ENCODE peak calls at places on chromosomes 3 and 15, in five cellular contexts. One of them, this sample, is unnamed.

GRCh38 chr3:52456800-52457183 is 1.4 kb downstream of the NISCH start:
- DNase-seq in A549: no peak
- DNase-seq in GM12878: no peak
- DNase-seq in SK-N-SH: no peak
- DNase-seq in IMR-90: no peak
- DNase-seq in this sample: no peak

GRCh38 chr3:47512416-47513124 is 942 bp downstream of the ELP6 start:
- DNase-seq in GM12878: no peak
- DNase-seq in IMR-90: no peak
- DNase-seq in A549: no peak
- DNase-seq in SK-N-SH: peak
- DNase-seq in this sample: peak

GRCh38 chr3:11498646-11499045 is 145.1 kb downstream of the VGLL4 start:
- DNase-seq in SK-N-SH: no peak
- DNase-seq in A549: no peak
- DNase-seq in IMR-90: peak
- DNase-seq in GM12878: no peak
- DNase-seq in this sample: no peak

GRCh38 chr15:59222106-59222505 is 15.5 kb downstream of the LDHAL6B start:
- DNase-seq in A549: no peak
- DNase-seq in GM12878: no peak
- DNase-seq in SK-N-SH: no peak
- DNase-seq in IMR-90: peak
- DNase-seq in this sample: no peak

GRCh38 chr15:38555686-38556334 is 8.8 kb downstream of the RASGRP1 start:
- DNase-seq in IMR-90: peak
- DNase-seq in GM12878: no peak
- DNase-seq in A549: no peak
- DNase-seq in SK-N-SH: no peak
- DNase-seq in this sample: no peak

GRCh38 chr3:162141232-162141631 is 644.6 kb downstream of the OTOL1 start:
- DNase-seq in A549: no peak
- DNase-seq in IMR-90: peak
- DNase-seq in GM12878: no peak
- DNase-seq in SK-N-SH: no peak
- DNase-seq in this sample: no peak

GRCh38 chr15:99708563-99708962 is 24.7 kb downstream of the LYSMD4 start:
- DNase-seq in A549: peak
- DNase-seq in IMR-90: peak
- DNase-seq in SK-N-SH: no peak
- DNase-seq in GM12878: no peak
- DNase-seq in this sample: no peak

GRCh38 chr3:185715091-185715490 is 109.8 kb downstream of the IGF2BP2 start:
- DNase-seq in GM12878: no peak
- DNase-seq in IMR-90: peak
- DNase-seq in A549: no peak
- DNase-seq in SK-N-SH: no peak
- DNase-seq in this sample: no peak

GRCh38 chr3:9949115-9949514 is 3.1 kb downstream of the PRRT3 start:
- DNase-seq in A549: no peak
- DNase-seq in SK-N-SH: no peak
- DNase-seq in IMR-90: no peak
- DNase-seq in GM12878: no peak
- DNase-seq in this sample: no peak

GRCh38 chr3:141942006-141942405 is 65.6 kb downstream of the ATP1B3 start:
- DNase-seq in IMR-90: no peak
- DNase-seq in SK-N-SH: no peak
- DNase-seq in A549: no peak
- DNase-seq in GM12878: no peak
- DNase-seq in this sample: peak

GRCh38 chr3:8113649-8114048 is 388.0 kb upstream of the LMCD1 start:
- DNase-seq in IMR-90: no peak
- DNase-seq in SK-N-SH: no peak
- DNase-seq in A549: no peak
- DNase-seq in GM12878: no peak
- DNase-seq in this sample: no peak

GRCh38 chr3:11638669-11639402 is 4.9 kb downstream of the VGLL4 start:
- DNase-seq in SK-N-SH: peak
- DNase-seq in A549: no peak
- DNase-seq in IMR-90: no peak
- DNase-seq in GM12878: no peak
- DNase-seq in this sample: no peak

GRCh38 chr3:120344349-120344748 is 4.8 kb downstream of the LRRC58 start:
- DNase-seq in GM12878: no peak
- DNase-seq in SK-N-SH: no peak
- DNase-seq in IMR-90: peak
- DNase-seq in A549: no peak
- DNase-seq in this sample: no peak

GRCh38 chr3:60025071-60026055 is 975.5 kb upstream of the CFAP20DC start:
- DNase-seq in GM12878: no peak
- DNase-seq in A549: no peak
- DNase-seq in IMR-90: no peak
- DNase-seq in SK-N-SH: no peak
- DNase-seq in this sample: no peak

GRCh38 chr3:69165744-69166143 is 43.3 kb upstream of the LMOD3 start:
- DNase-seq in GM12878: no peak
- DNase-seq in IMR-90: no peak
- DNase-seq in SK-N-SH: no peak
- DNase-seq in A549: no peak
- DNase-seq in this sample: no peak

GRCh38 chr3:134364936-134365765 is 9.1 kb downstream of the AMOTL2 start:
- DNase-seq in GM12878: no peak
- DNase-seq in A549: no peak
- DNase-seq in SK-N-SH: no peak
- DNase-seq in IMR-90: no peak
- DNase-seq in this sample: no peak

GRCh38 chr3:46542344-46542743 is 23.8 kb downstream of the LRRC2 start:
- DNase-seq in IMR-90: peak
- DNase-seq in GM12878: no peak
- DNase-seq in SK-N-SH: no peak
- DNase-seq in A549: no peak
- DNase-seq in this sample: no peak

GRCh38 chr3:198071602-198072285 is 111.7 kb downstream of the LMLN start:
- DNase-seq in GM12878: peak
- DNase-seq in A549: peak
- DNase-seq in IMR-90: peak
- DNase-seq in SK-N-SH: no peak
- DNase-seq in this sample: peak

GRCh38 chr3:185225523-185225922 is 28.3 kb downstream of the EHHADH start:
- DNase-seq in A549: no peak
- DNase-seq in SK-N-SH: no peak
- DNase-seq in IMR-90: peak
- DNase-seq in GM12878: no peak
- DNase-seq in this sample: no peak

GRCh38 chr3:40043444-40043755 is 234.0 kb downstream of the MYRIP start:
- DNase-seq in A549: no peak
- DNase-seq in GM12878: no peak
- DNase-seq in IMR-90: no peak
- DNase-seq in SK-N-SH: peak
- DNase-seq in this sample: no peak

GRCh38 chr3:53161820-53162671 is 1.0 kb downstream of the PRKCD start:
- DNase-seq in IMR-90: peak
- DNase-seq in SK-N-SH: peak
- DNase-seq in GM12878: no peak
- DNase-seq in A549: peak
- DNase-seq in this sample: peak

GRCh38 chr15:101148166-101148880 is 103.5 kb downstream of the CHSY1 start:
- DNase-seq in IMR-90: no peak
- DNase-seq in SK-N-SH: no peak
- DNase-seq in GM12878: no peak
- DNase-seq in A549: no peak
- DNase-seq in this sample: no peak

GRCh38 chr15:98774756-98775497 is 126.6 kb downstream of the IGF1R start:
- DNase-seq in GM12878: no peak
- DNase-seq in SK-N-SH: no peak
- DNase-seq in IMR-90: peak
- DNase-seq in A549: no peak
- DNase-seq in this sample: no peak

GRCh38 chr3:152595975-152596832 is 238.7 kb upstream of the P2RY1 start:
- DNase-seq in GM12878: peak
- DNase-seq in A549: no peak
- DNase-seq in SK-N-SH: no peak
- DNase-seq in IMR-90: peak
- DNase-seq in this sample: peak

GRCh38 chr3:11228041-11228440 is 44.2 kb upstream of the ATG7 start:
- DNase-seq in A549: no peak
- DNase-seq in IMR-90: no peak
- DNase-seq in GM12878: no peak
- DNase-seq in SK-N-SH: no peak
- DNase-seq in this sample: no peak

GRCh38 chr3:48232734-48233133 is 8.2 kb upstream of the ZNF589 start:
- DNase-seq in A549: peak
- DNase-seq in SK-N-SH: peak
- DNase-seq in IMR-90: peak
- DNase-seq in GM12878: peak
- DNase-seq in this sample: peak

GRCh38 chr3:194285024-194285858 is 65.9 kb downstream of the CPN2 start:
- DNase-seq in SK-N-SH: no peak
- DNase-seq in GM12878: no peak
- DNase-seq in A549: no peak
- DNase-seq in IMR-90: peak
- DNase-seq in this sample: no peak

GRCh38 chr3:188993140-188993539 is 178.6 kb upstream of the TPRG1 start:
- DNase-seq in IMR-90: no peak
- DNase-seq in A549: no peak
- DNase-seq in SK-N-SH: no peak
- DNase-seq in GM12878: no peak
- DNase-seq in this sample: no peak

GRCh38 chr3:51311055-51311454 is 74.0 kb upstream of the MANF start:
- DNase-seq in SK-N-SH: peak
- DNase-seq in A549: peak
- DNase-seq in IMR-90: peak
- DNase-seq in GM12878: no peak
- DNase-seq in this sample: peak

DNA sequence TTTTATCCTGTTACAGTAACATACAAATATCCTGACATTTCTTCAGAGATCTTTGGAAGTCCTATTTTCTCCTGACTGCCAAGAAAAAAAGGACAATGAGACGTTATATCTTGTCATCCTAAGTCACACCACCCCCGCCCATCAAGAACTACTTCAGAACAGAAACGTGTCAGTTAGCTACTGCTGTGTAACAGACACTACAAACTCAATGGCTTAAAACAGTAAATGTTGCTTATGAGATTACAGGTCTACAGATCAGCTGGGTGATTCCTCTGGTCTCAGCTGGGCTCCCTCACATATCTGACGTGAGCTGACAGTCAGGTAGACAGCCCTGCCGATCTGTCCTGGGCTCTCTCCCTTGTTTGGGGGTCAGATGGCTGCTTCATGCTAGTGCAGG is 20.5 kb upstream of the CCDC174 start:
- DNase-seq in IMR-90: no peak
- DNase-seq in A549: no peak
- DNase-seq in SK-N-SH: no peak
- DNase-seq in GM12878: no peak
- DNase-seq in this sample: no peak
- TF ChIP-seq RCOR1 in IMR-90: no peak
- TF ChIP-seq RCOR1 in A549: no peak
- TF ChIP-seq RCOR1 in SK-N-SH: no peak
- TF ChIP-seq RCOR1 in GM12878: no peak
- TF ChIP-seq RCOR1 in this sample: no peak

GRCh38 chr3:20974389-20974788 is 776.6 kb downstream of the ZNF385D start:
- DNase-seq in IMR-90: no peak
- DNase-seq in GM12878: no peak
- DNase-seq in SK-N-SH: peak
- DNase-seq in A549: no peak
- DNase-seq in this sample: no peak

GRCh38 chr3:20975221-20975620 is 775.8 kb downstream of the ZNF385D start:
- DNase-seq in A549: no peak
- DNase-seq in IMR-90: no peak
- DNase-seq in GM12878: no peak
- DNase-seq in SK-N-SH: no peak
- DNase-seq in this sample: no peak
- TF ChIP-seq RCOR1 in A549: no peak
- TF ChIP-seq RCOR1 in IMR-90: no peak
- TF ChIP-seq RCOR1 in GM12878: no peak
- TF ChIP-seq RCOR1 in SK-N-SH: no peak
- TF ChIP-seq RCOR1 in this sample: no peak

GRCh38 chr3:107407355-107407754 is 30.1 kb downstream of the CCDC54 start:
- DNase-seq in A549: no peak
- DNase-seq in SK-N-SH: no peak
- DNase-seq in GM12878: no peak
- DNase-seq in IMR-90: no peak
- DNase-seq in this sample: no peak

GRCh38 chr3:107409365-107409764 is 32.1 kb downstream of the CCDC54 start:
- DNase-seq in IMR-90: no peak
- DNase-seq in A549: no peak
- DNase-seq in GM12878: no peak
- DNase-seq in SK-N-SH: no peak
- DNase-seq in this sample: no peak

GRCh38 chr3:107411779-107412178 is 34.5 kb downstream of the CCDC54 start:
- DNase-seq in GM12878: no peak
- DNase-seq in A549: no peak
- DNase-seq in SK-N-SH: no peak
- DNase-seq in IMR-90: no peak
- DNase-seq in this sample: no peak

GRCh38 chr3:107410606-107411005 is 33.4 kb downstream of the CCDC54 start:
- DNase-seq in IMR-90: no peak
- DNase-seq in GM12878: no peak
- DNase-seq in A549: no peak
- DNase-seq in SK-N-SH: no peak
- DNase-seq in this sample: no peak

DNA sequence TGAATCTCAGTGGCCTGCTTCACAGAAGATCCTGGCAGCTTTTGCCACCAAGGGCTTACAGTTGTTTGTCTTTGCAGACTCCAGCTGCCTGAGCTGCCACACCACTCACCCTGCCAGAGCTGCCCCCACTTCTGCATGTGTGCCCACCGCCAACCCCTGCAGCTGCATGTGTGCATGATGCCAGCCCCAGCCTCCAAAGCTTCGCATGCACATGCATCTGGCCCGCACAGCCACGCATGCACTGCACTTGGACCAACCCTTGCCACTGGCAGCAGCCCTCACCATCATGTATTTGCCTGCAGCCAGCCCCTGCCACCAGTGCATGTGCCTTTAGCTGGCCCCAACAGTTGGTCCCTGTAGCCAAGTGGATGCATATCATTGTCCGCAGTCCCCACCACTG is 31.3 kb downstream of the CCDC54 start:
- DNase-seq in SK-N-SH: no peak
- DNase-seq in GM12878: no peak
- DNase-seq in A549: no peak
- DNase-seq in IMR-90: no peak
- DNase-seq in this sample: no peak
- TF ChIP-seq RCOR1 in SK-N-SH: no peak
- TF ChIP-seq RCOR1 in GM12878: no peak
- TF ChIP-seq RCOR1 in A549: no peak
- TF ChIP-seq RCOR1 in IMR-90: no peak
- TF ChIP-seq RCOR1 in this sample: no peak

DNA sequence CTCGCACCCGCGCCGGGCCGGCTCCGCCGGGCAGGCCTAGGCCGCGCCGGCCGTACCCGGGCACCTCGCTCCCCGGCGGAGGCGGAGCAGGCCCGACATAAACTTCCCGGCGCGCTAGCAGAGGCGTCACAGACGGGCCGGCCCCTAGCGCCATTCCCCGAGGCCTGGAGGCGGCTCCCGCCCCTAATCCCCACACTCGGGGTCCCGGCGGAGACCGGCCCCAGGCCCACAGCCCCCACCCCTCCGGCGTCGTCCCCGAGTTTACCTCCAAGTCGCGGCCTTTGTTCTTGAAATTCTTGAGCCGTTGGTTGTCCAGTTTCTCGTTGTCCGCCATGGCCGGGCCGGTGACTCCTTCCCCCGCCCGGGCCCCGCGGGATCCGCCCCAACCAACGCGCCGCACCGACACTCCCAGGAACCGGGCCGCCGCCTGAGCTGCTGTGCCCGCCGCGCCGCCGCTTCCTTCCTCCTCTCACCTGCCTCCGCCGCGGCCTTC is 376 bp downstream of the KPNA4 start:
- DNase-seq in SK-N-SH: peak
- DNase-seq in A549: peak
- DNase-seq in GM12878: no peak
- DNase-seq in IMR-90: peak
- DNase-seq in this sample: no peak
- TF ChIP-seq RCOR1 in SK-N-SH: no peak
- TF ChIP-seq RCOR1 in A549: no peak
- TF ChIP-seq RCOR1 in GM12878: no peak
- TF ChIP-seq RCOR1 in IMR-90: no peak
- TF ChIP-seq RCOR1 in this sample: no peak

This sample was measured in K562.